ENCODE peak calls at places on chromosomes 16 and 17, in six cellular contexts. C is astrocyte of the cerebellum, Z is GM13976, T is AG04450, W is fibroblast of lung, S is GM12878. H is an unnamed sample.

GRCh38 chr16:88737298-88738166 is 31.2 kb downstream of the CTU2 start:
- DNase-seq in W (peak), Z (peak), C (no peak), S (peak), T (peak), H (peak)

GRCh38 chr16:47110939-47111338 is 32.8 kb downstream of the NETO2 start:
- DNase-seq in Z (no peak), C (no peak), T (no peak), S (no peak), W (no peak), H (no peak)

GRCh38 chr17:80169784-80170500 is at the start of gene CARD14:
- DNase-seq in W (no peak), T (no peak), Z (peak), S (no peak), C (no peak), H (no peak)

GRCh38 chr16:54503436-54503835 is 216.8 kb upstream of the IRX3 start:
- DNase-seq in Z (no peak), C (peak), T (no peak), W (peak), S (no peak), H (no peak)

GRCh38 chr17:15944720-15945492 is at the start of gene ADORA2B:
- DNase-seq in W (peak), S (no peak), T (no peak), Z (peak), C (no peak), H (peak)

GRCh38 chr17:7023576-7024401 is 939 bp downstream of the BCL6B start:
- DNase-seq in C (no peak), Z (peak), W (peak), S (peak), T (no peak), H (peak)

GRCh38 chr16:15509051-15509592 is 74.7 kb downstream of the BMERB1 start:
- DNase-seq in W (no peak), T (no peak), C (no peak), S (no peak), Z (no peak), H (peak)

GRCh38 chr17:40953876-40954275 is 12.9 kb downstream of the KRT39 start:
- DNase-seq in W (peak), S (no peak), Z (no peak), T (peak), C (no peak), H (no peak)

GRCh38 chr16:82302007-82302733 is 132.1 kb upstream of the MPHOSPH6 start:
- DNase-seq in T (no peak), C (no peak), Z (no peak), S (no peak), W (no peak), H (no peak)

GRCh38 chr16:56610609-56611111 is 2.3 kb downstream of the MT2A start:
- DNase-seq in T (no peak), Z (no peak), S (no peak), W (peak), C (no peak), H (no peak)

GRCh38 chr17:57672205-57672632 is 72.9 kb downstream of the CCDC182 start:
- DNase-seq in C (peak), Z (no peak), W (no peak), S (no peak), T (no peak), H (peak)

GRCh38 chr16:85946680-85947510 is 47.9 kb downstream of the IRF8 start:
- DNase-seq in T (no peak), Z (no peak), W (no peak), C (no peak), S (no peak), H (no peak)

GRCh38 chr16:85800321-85800669 is 800 bp downstream of the COX4I1 start:
- DNase-seq in S (no peak), T (no peak), C (no peak), Z (no peak), W (no peak), H (peak)

GRCh38 chr17:40862985-40863733 is 3.9 kb downstream of the KRT12 start:
- DNase-seq in T (no peak), Z (peak), S (no peak), W (no peak), C (no peak), H (peak)

GRCh38 chr17:48578616-48579560 is 738 bp upstream of the HOXB4 start:
- DNase-seq in C (no peak), S (no peak), Z (no peak), T (no peak), W (peak), H (peak)

GRCh38 chr17:82058230-82058854 is 6.6 kb downstream of the GPS1 start:
- DNase-seq in C (no peak), T (no peak), W (no peak), Z (no peak), S (no peak), H (no peak)

GRCh38 chr17:70621593-70621992 is 452.3 kb downstream of the KCNJ2 start:
- DNase-seq in S (no peak), W (peak), Z (no peak), C (peak), T (no peak), H (no peak)

GRCh38 chr17:81334987-81335386 is 39.9 kb upstream of the SLC38A10 start:
- DNase-seq in S (no peak), W (no peak), T (no peak), Z (no peak), C (no peak), H (no peak)

GRCh38 chr17:7114875-7115614 is 423 bp upstream of the ASGR2 start:
- DNase-seq in T (no peak), C (no peak), S (no peak), W (no peak), Z (no peak), H (no peak)

GRCh38 chr16:86772671-86773338 is 194.5 kb downstream of the FOXL1 start:
- DNase-seq in C (peak), W (no peak), Z (no peak), T (peak), S (no peak), H (no peak)

GRCh38 chr17:43530303-43531081 is 15.6 kb downstream of the ETV4 start:
- DNase-seq in W (peak), T (peak), C (peak), S (no peak), Z (no peak), H (no peak)

GRCh38 chr16:68577352-68577853 is 38.3 kb downstream of the ZFP90 start:
- DNase-seq in W (no peak), C (no peak), S (no peak), Z (no peak), T (no peak), H (no peak)

GRCh38 chr17:64015447-64015846 is 5.0 kb downstream of the ICAM2 start:
- DNase-seq in W (no peak), S (no peak), C (no peak), Z (no peak), T (no peak), H (no peak)

GRCh38 chr17:33192961-33193911 is 99.9 kb downstream of the ASIC2 start:
- DNase-seq in T (no peak), C (peak), W (no peak), Z (no peak), S (no peak), H (no peak)

GRCh38 chr17:31313982-31314787 is at the start of gene EVI2B:
- DNase-seq in T (no peak), S (peak), Z (no peak), C (no peak), W (peak), H (peak)

GRCh38 chr17:82138511-82138992 is 40.5 kb upstream of the FASN start:
- DNase-seq in C (no peak), S (no peak), W (no peak), Z (no peak), T (no peak), H (no peak)

GRCh38 chr16:79061199-79061598 is 539.3 kb downstream of the MAF start:
- DNase-seq in T (no peak), S (no peak), C (no peak), W (no peak), Z (no peak), H (no peak)

GRCh38 chr16:66996324-66996982 is 8.1 kb downstream of the CES4A start:
- DNase-seq in S (no peak), W (peak), Z (no peak), T (peak), C (peak), H (no peak)

GRCh38 chr17:83178533-83179201 is 99.3 kb downstream of the METRNL start:
- DNase-seq in T (no peak), C (no peak), W (no peak), Z (no peak), S (no peak), H (no peak)

GRCh38 chr17:38725066-38725465 is 5.1 kb upstream of the CISD3 start:
- DNase-seq in S (no peak), W (no peak), C (no peak), T (no peak), Z (no peak), H (no peak)

GRCh38 chr17:56602292-56603130 is 9.0 kb downstream of the NOG start:
- DNase-seq in Z (no peak), C (no peak), W (no peak), T (no peak), S (no peak), H (peak)
- TF ChIP-seq CTCF in Z (no peak), C (no peak), W (no peak), T (no peak), S (no peak), H (no peak)

DNA sequence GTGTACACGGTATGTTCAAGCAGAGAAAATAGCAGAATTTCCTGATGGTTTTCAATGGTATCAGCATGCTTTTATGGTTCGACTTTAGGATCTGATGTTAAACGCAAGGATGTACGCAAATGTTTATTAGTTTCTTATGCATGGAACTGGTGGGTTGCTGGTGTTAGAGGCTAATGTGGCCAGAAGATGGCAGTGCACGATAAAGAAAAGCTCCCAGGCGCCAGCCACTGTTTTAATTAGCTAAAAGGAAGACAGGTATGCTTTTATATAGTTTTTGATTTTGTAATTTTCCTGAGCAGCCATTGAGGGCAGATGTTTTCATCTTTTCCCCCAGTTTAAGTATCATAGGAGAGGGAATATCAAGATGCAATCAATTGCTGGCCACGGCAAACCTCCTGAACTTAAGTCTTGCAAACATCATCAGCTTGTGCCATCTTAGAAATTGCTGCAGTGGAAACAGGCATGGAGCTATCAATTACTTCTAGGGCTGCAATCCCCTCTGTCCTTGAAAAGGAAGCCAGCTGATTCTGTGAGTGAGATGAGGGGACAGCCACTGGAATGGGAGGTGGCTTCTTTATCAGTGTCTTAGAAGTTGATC is 648.5 kb upstream of the RBFOX1 start:
- DNase-seq in S (no peak), Z (peak), C (no peak), W (no peak), T (no peak), H (peak)
- TF ChIP-seq CTCF in S (peak), Z (peak), C (no peak), W (no peak), T (no peak), H (peak)

GRCh38 chr16:8621572-8622314 is at the start of gene METTL22:
- DNase-seq in W (peak), C (peak), Z (peak), T (peak), S (peak), H (peak)
- TF ChIP-seq CTCF in W (no peak), C (no peak), Z (no peak), T (no peak), S (no peak), H (no peak)

GRCh38 chr16:2603165-2604015 is 65.6 kb downstream of the PDPK1 start:
- DNase-seq in T (peak), Z (peak), C (peak), W (peak), S (peak), H (peak)
- TF ChIP-seq CTCF in T (no peak), Z (no peak), C (no peak), W (no peak), S (no peak), H (no peak)

DNA sequence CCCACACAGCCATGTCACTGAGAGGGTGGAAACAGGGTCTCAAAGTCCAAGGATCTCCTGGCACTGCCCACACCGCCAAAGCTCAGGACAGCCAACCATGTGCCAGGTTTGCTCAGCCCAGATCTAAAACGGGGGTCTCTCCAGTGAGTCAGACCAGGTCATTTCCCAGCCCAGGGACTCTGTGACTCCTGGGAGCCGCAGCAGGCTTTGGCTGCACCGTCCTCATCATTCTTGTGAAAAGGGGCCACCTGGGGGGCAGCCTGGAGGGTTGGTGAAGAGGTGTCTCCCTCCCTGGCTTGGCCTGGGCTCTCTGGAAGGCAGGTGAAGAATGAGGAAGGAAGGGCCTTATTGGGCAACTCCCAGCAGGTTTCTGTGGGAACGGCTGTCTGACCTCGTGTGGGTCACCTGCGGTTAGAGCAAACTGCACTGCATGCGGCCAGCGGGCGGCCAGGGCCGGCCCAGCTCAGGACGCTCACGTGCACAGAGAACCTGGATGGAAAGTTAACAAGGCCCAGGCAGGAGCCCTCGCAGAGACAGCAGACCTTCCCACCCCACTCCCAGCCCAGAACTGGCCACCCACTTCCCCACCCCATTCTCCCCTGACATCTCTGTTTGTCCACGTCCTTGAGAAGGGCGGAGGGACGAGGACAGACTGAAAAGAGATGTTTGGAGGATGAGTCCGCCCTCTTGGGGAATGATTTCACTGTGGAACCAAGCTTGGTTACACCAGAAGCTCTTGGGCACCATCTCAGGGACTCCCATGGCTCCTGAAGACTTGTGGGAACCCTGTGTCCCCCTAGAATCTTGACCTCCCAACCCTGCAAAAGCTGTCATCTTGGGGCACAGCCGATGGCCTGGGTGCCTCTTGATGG is 25.6 kb upstream of the LITAF start:
- DNase-seq in C (peak), Z (peak), W (no peak), T (no peak), S (no peak), H (no peak)
- TF ChIP-seq CTCF in C (no peak), Z (no peak), W (no peak), T (no peak), S (no peak), H (no peak)

DNA sequence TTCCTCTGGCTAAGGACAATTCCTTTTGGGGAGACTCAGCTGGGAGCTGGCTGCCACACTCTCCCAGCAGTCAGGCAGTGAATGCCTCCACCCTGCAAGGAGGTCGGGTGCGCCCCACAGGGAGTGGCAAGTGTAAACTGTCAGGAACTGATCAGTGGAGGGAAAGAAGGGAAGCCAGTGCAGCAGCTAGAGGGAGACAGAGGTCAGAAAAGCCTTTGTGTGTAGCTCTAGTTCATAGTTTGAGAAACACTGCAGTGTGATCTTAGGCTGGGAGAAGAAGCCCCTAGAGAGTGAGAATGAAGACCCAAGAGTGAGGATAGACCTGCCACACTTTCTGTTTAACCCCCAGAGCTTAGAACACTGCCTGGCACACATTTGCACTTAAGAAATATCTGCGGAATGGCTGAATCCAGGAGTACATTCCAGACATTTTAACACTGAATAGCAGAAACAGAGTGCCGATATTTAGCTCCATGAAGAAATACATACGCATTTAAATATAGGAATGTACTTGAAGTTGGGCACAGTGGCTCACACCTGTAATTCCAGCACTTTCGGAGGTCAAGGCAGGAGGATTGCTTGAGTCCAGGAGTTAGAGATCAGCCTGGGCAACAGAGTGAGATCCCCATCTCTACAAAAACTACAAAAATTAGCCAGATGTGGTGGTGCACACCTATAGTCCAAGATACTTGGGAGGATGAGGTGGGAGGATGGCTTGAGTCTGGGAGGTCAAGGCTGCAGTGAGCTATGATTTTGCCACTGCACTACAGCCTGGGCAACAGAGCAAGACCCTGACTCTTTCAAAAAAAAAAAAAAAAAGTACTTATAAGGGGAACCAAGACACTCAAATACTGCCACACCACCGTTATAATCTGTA is 11.1 kb upstream of the SLC5A11 start:
- DNase-seq in Z (peak), W (peak), S (no peak), T (no peak), C (peak), H (peak)
- TF ChIP-seq CTCF in Z (peak), W (peak), S (peak), T (peak), C (peak), H (no peak)

DNA sequence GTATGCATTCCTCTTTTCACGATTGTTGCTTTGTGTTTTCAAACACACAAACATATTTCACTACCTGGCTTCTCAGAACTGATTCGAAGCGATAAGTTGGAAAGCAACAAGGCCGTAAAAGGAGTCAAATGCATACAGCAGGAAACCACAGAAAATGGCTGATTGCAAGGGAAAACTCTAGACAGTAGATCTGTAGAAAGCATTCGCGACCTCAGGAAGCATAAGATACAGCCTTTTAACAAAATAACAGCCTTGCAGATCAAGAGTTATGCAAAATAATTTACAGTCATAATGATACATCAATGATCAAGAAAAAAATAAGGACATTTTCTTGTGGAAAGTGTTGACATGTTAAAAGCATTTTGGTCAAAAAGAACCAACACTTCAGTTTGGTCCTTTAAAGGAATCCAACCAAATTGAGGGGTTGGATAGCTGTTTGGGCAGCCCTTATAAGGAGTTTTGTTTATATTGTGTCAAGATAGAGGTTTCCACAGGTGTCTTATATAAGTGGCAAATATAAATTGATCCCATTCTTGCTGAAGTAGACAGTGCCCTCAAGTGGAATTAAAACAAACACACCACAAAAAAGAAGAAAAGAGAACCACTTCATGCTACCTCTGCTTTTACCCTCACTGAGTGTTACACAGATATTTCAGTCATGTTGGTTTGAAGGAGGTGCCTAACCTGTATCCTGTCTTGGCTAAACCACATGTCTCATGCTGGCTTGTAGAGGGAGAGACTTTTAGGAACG is 5.5 kb downstream of the CYLD start:
- DNase-seq in Z (no peak), W (peak), T (no peak), C (no peak), S (peak), H (peak)
- TF ChIP-seq CTCF in Z (peak), W (no peak), T (peak), C (peak), S (peak), H (peak)

GRCh38 chr17:61354895-61355294 is 44.7 kb upstream of the TBX2 start:
- DNase-seq in S (no peak), W (no peak), C (no peak), T (no peak), Z (no peak), H (no peak)
- TF ChIP-seq CTCF in S (no peak), W (no peak), C (no peak), T (peak), Z (no peak), H (no peak)